ENCODE peak calls at places on chromosomes 3 and 15, in eight cellular contexts. One of them, this sample, is unnamed.

GRCh38 chr3:171526869-171527268 is 66.7 kb upstream of the TNIK start:
- DNase-seq in NCI-H1092: no peak
- DNase-seq in left colon: no peak
- DNase-seq in nephron progenitor cell: no peak
- DNase-seq in small intestine: no peak
- DNase-seq in AML-193: no peak
- DNase-seq in mesenchymal stem cell: peak; percentile 86
- DNase-seq in HTR-8/SVneo: no peak
- DNase-seq in this sample: no peak

GRCh38 chr3:131224886-131225550 is 156.6 kb upstream of the NUDT16 start:
- DNase-seq in NCI-H1092: no peak
- DNase-seq in small intestine: no peak
- DNase-seq in mesenchymal stem cell: peak; percentile 14
- DNase-seq in left colon: no peak
- DNase-seq in HTR-8/SVneo: no peak
- DNase-seq in nephron progenitor cell: no peak
- DNase-seq in AML-193: no peak
- DNase-seq in this sample: no peak

GRCh38 chr3:64344721-64345207 is 119.5 kb upstream of the PRICKLE2 start:
- DNase-seq in mesenchymal stem cell: peak; percentile 91
- DNase-seq in HTR-8/SVneo: no peak
- DNase-seq in AML-193: no peak
- DNase-seq in nephron progenitor cell: no peak
- DNase-seq in small intestine: no peak
- DNase-seq in NCI-H1092: no peak
- DNase-seq in left colon: no peak
- DNase-seq in this sample: no peak

GRCh38 chr3:169562988-169563774 is 100.3 kb downstream of the MECOM start:
- DNase-seq in left colon: no peak
- DNase-seq in NCI-H1092: peak; percentile 4
- DNase-seq in mesenchymal stem cell: no peak
- DNase-seq in HTR-8/SVneo: no peak
- DNase-seq in nephron progenitor cell: no peak
- DNase-seq in small intestine: peak; percentile 53
- DNase-seq in AML-193: no peak
- DNase-seq in this sample: no peak

GRCh38 chr3:42123012-42123581 is 31.9 kb downstream of the TRAK1 start:
- DNase-seq in HTR-8/SVneo: no peak
- DNase-seq in small intestine: no peak
- DNase-seq in nephron progenitor cell: no peak
- DNase-seq in NCI-H1092: no peak
- DNase-seq in left colon: no peak
- DNase-seq in AML-193: no peak
- DNase-seq in mesenchymal stem cell: no peak
- DNase-seq in this sample: no peak

GRCh38 chr3:51622868-51623267 is 48.2 kb upstream of the TEX264 start:
- DNase-seq in mesenchymal stem cell: no peak
- DNase-seq in NCI-H1092: peak; percentile 51
- DNase-seq in left colon: no peak
- DNase-seq in HTR-8/SVneo: no peak
- DNase-seq in nephron progenitor cell: no peak
- DNase-seq in AML-193: no peak
- DNase-seq in small intestine: no peak
- DNase-seq in this sample: no peak

GRCh38 chr15:95284933-95285401 is 1045.5 kb upstream of the NR2F2 start:
- DNase-seq in mesenchymal stem cell: peak; percentile 76
- DNase-seq in nephron progenitor cell: no peak
- DNase-seq in small intestine: no peak
- DNase-seq in AML-193: no peak
- DNase-seq in NCI-H1092: no peak
- DNase-seq in HTR-8/SVneo: no peak
- DNase-seq in left colon: no peak
- DNase-seq in this sample: no peak

GRCh38 chr15:44015555-44015954 is 179.5 kb downstream of the FRMD5 start:
- DNase-seq in nephron progenitor cell: no peak
- DNase-seq in NCI-H1092: no peak
- DNase-seq in left colon: no peak
- DNase-seq in small intestine: peak; percentile 40
- DNase-seq in AML-193: no peak
- DNase-seq in mesenchymal stem cell: no peak
- DNase-seq in HTR-8/SVneo: no peak
- DNase-seq in this sample: no peak

GRCh38 chr15:81155375-81156218 is 21.5 kb downstream of the CFAP161 start:
- DNase-seq in nephron progenitor cell: peak; percentile 16
- DNase-seq in HTR-8/SVneo: peak; percentile 28
- DNase-seq in small intestine: peak; percentile 20
- DNase-seq in NCI-H1092: no peak
- DNase-seq in left colon: no peak
- DNase-seq in mesenchymal stem cell: peak; percentile 36
- DNase-seq in AML-193: peak; percentile 67
- DNase-seq in this sample: no peak

GRCh38 chr3:86995537-86995936 is 4.6 kb upstream of the VGLL3 start:
- DNase-seq in small intestine: no peak
- DNase-seq in mesenchymal stem cell: peak; percentile 86
- DNase-seq in NCI-H1092: no peak
- DNase-seq in HTR-8/SVneo: no peak
- DNase-seq in nephron progenitor cell: no peak
- DNase-seq in left colon: no peak
- DNase-seq in AML-193: no peak
- DNase-seq in this sample: no peak

GRCh38 chr15:79608041-79608440 is 175.9 kb downstream of the MINAR1 start:
- DNase-seq in AML-193: no peak
- DNase-seq in nephron progenitor cell: no peak
- DNase-seq in left colon: no peak
- DNase-seq in HTR-8/SVneo: no peak
- DNase-seq in NCI-H1092: no peak
- DNase-seq in small intestine: no peak
- DNase-seq in mesenchymal stem cell: no peak
- DNase-seq in this sample: no peak

GRCh38 chr3:134985841-134986520 is 190.9 kb downstream of the EPHB1 start:
- DNase-seq in HTR-8/SVneo: no peak
- DNase-seq in small intestine: no peak
- DNase-seq in mesenchymal stem cell: no peak
- DNase-seq in left colon: no peak
- DNase-seq in NCI-H1092: no peak
- DNase-seq in nephron progenitor cell: no peak
- DNase-seq in AML-193: no peak
- DNase-seq in this sample: no peak

GRCh38 chr15:48631191-48631770 is 14.2 kb downstream of the FBN1 start:
- DNase-seq in mesenchymal stem cell: no peak
- DNase-seq in HTR-8/SVneo: no peak
- DNase-seq in small intestine: no peak
- DNase-seq in nephron progenitor cell: no peak
- DNase-seq in NCI-H1092: no peak
- DNase-seq in left colon: no peak
- DNase-seq in AML-193: no peak
- DNase-seq in this sample: no peak

GRCh38 chr15:96969892-96970710 is 639.6 kb downstream of the NR2F2 start:
- DNase-seq in NCI-H1092: no peak
- DNase-seq in HTR-8/SVneo: no peak
- DNase-seq in AML-193: no peak
- DNase-seq in nephron progenitor cell: no peak
- DNase-seq in small intestine: no peak
- DNase-seq in mesenchymal stem cell: no peak
- DNase-seq in left colon: no peak
- DNase-seq in this sample: no peak

GRCh38 chr3:119679874-119680273 is 2.7 kb upstream of the COX17 start:
- DNase-seq in AML-193: peak; percentile 48
- DNase-seq in small intestine: no peak
- DNase-seq in mesenchymal stem cell: no peak
- DNase-seq in nephron progenitor cell: no peak
- DNase-seq in left colon: no peak
- DNase-seq in HTR-8/SVneo: no peak
- DNase-seq in NCI-H1092: no peak
- DNase-seq in this sample: no peak

GRCh38 chr15:77015651-77016320 is 20.9 kb downstream of the PSTPIP1 start:
- DNase-seq in mesenchymal stem cell: no peak
- DNase-seq in NCI-H1092: no peak
- DNase-seq in nephron progenitor cell: peak; percentile 36
- DNase-seq in AML-193: no peak
- DNase-seq in HTR-8/SVneo: no peak
- DNase-seq in left colon: no peak
- DNase-seq in small intestine: no peak
- DNase-seq in this sample: no peak

GRCh38 chr3:31725976-31726375 is 193.3 kb downstream of the STT3B start:
- DNase-seq in NCI-H1092: no peak
- DNase-seq in AML-193: no peak
- DNase-seq in mesenchymal stem cell: no peak
- DNase-seq in nephron progenitor cell: no peak
- DNase-seq in HTR-8/SVneo: no peak
- DNase-seq in left colon: no peak
- DNase-seq in small intestine: no peak
- DNase-seq in this sample: no peak

GRCh38 chr3:150760431-150761200 is 2.4 kb downstream of the SIAH2 start:
- DNase-seq in mesenchymal stem cell: peak; percentile 30
- DNase-seq in nephron progenitor cell: no peak
- DNase-seq in HTR-8/SVneo: no peak
- DNase-seq in NCI-H1092: no peak
- DNase-seq in left colon: no peak
- DNase-seq in AML-193: peak; percentile 54
- DNase-seq in small intestine: peak; percentile 35
- DNase-seq in this sample: no peak

GRCh38 chr3:71384393-71384792 is 199.1 kb downstream of the FOXP1 start:
- DNase-seq in mesenchymal stem cell: no peak
- DNase-seq in nephron progenitor cell: no peak
- DNase-seq in left colon: no peak
- DNase-seq in HTR-8/SVneo: no peak
- DNase-seq in small intestine: no peak
- DNase-seq in AML-193: no peak
- DNase-seq in NCI-H1092: no peak
- DNase-seq in this sample: no peak